ENCODE peak calls at places on chromosome 4, in four cellular contexts. R is CD8-positive, alpha-beta T cell; H is uterus; K is thoracic aorta. W is an unnamed sample. For H3K4me1, the result is how much of the 10 kb centered on the place peaks cover.

GRCh38 chr4:39928538-39928937 is 49.2 kb downstream of the PDS5A start:
- DNase-seq in K (no peak), R (no peak), H (no peak), W (no peak)

GRCh38 chr4:26141101-26141830 is 179.5 kb upstream of the RBPJ start:
- DNase-seq in H (no peak), R (no peak), K (no peak), W (peak)

GRCh38 chr4:156303708-156304107 is 350.0 kb upstream of the CTSO start:
- DNase-seq in R (no peak), H (no peak), K (no peak), W (no peak)

GRCh38 chr4:92170340-92170739 is 133.4 kb upstream of the GRID2 start:
- DNase-seq in K (no peak), H (no peak), R (no peak), W (no peak)

GRCh38 chr4:44071959-44072955 is 376.4 kb downstream of the KCTD8 start:
- DNase-seq in R (no peak), K (no peak), H (no peak), W (no peak)

GRCh38 chr4:71545168-71545567 is 206.3 kb downstream of the SLC4A4 start:
- DNase-seq in H (no peak), R (no peak), K (no peak), W (no peak)

GRCh38 chr4:177489847-177490246 is 47.6 kb upstream of the AGA start:
- DNase-seq in H (no peak), R (no peak), K (no peak), W (no peak)

GRCh38 chr4:1155314-1155713 is 17.1 kb downstream of the SPON2 start:
- DNase-seq in R (no peak), K (no peak), H (no peak), W (no peak)

GRCh38 chr4:121421594-121421993 is 40.8 kb upstream of the QRFPR start:
- DNase-seq in R (no peak), K (no peak), H (no peak), W (no peak)

GRCh38 chr4:65566473-65566872 is 103.8 kb downstream of the EPHA5 start:
- DNase-seq in R (no peak), H (no peak), K (no peak), W (no peak)

GRCh38 chr4:111943796-111944203 is 201.5 kb upstream of the FAM241A start:
- DNase-seq in H (peak), K (no peak), R (no peak), W (peak)

GRCh38 chr4:183072181-183072580 is 26.9 kb upstream of the WWC2 start:
- DNase-seq in K (no peak), H (no peak), R (no peak), W (no peak)

GRCh38 chr4:150348079-150348478 is 233.9 kb upstream of the MAB21L2 start:
- DNase-seq in H (no peak), R (no peak), K (no peak), W (no peak)

GRCh38 chr4:108849611-108850406 is 87.0 kb upstream of the ETNPPL start:
- DNase-seq in K (no peak), H (no peak), R (no peak), W (no peak)

GRCh38 chr4:84855774-84856173 is 110.7 kb downstream of the WDFY3 start:
- DNase-seq in H (no peak), K (no peak), R (no peak), W (peak)

GRCh38 chr4:8770518-8771257 is 101.0 kb downstream of the HMX1 start:
- DNase-seq in H (no peak), K (no peak), R (no peak), W (no peak)

GRCh38 chr4:156941940-156942548 is 29.6 kb downstream of the PDGFC start:
- DNase-seq in H (peak), K (no peak), R (no peak), W (peak)

GRCh38 chr4:150224896-150225591 is 146.8 kb downstream of the DCLK2 start:
- DNase-seq in H (no peak), R (no peak), K (no peak), W (no peak)

GRCh38 chr4:8349664-8350225 is 80.2 kb downstream of the HTRA3 start:
- DNase-seq in H (no peak), R (no peak), K (no peak), W (no peak)

GRCh38 chr4:15601862-15602261 is 53.3 kb downstream of the FBXL5 start:
- DNase-seq in K (no peak), R (no peak), H (no peak), W (no peak)

GRCh38 chr4:2930135-2930805 is 32.9 kb downstream of the NOP14 start:
- DNase-seq in H (peak), R (no peak), K (peak), W (no peak)

GRCh38 chr4:158161561-158162354 is 11.1 kb downstream of the GASK1B start:
- DNase-seq in H (peak), K (peak), R (no peak), W (peak)

GRCh38 chr4:23368081-23368697 is 521.7 kb downstream of the PPARGC1A start:
- DNase-seq in K (no peak), R (no peak), H (no peak), W (peak)

GRCh38 chr4:145619639-145619996 is 433 bp downstream of the MMAA start:
- DNase-seq in R (no peak), K (peak), H (peak), W (peak)

GRCh38 chr4:16914208-16914607 is 15.8 kb upstream of the LDB2 start:
- DNase-seq in H (no peak), R (no peak), K (no peak), W (peak)

GRCh38 chr4:16909245-16909644 is 10.8 kb upstream of the LDB2 start:
- DNase-seq in K (no peak), R (no peak), H (no peak), W (no peak)

GRCh38 chr4:16912896-16913295 is 14.5 kb upstream of the LDB2 start:
- DNase-seq in H (no peak), K (no peak), R (no peak), W (no peak)

GRCh38 chr4:16908377-16909021 is 10.1 kb upstream of the LDB2 start:
- DNase-seq in H (no peak), K (no peak), R (no peak), W (no peak)
- H3K4me1 ChIP-seq in H (under half), K (under half), R (under half), W (under half)

GRCh38 chr4:154254999-154255398 is 236.6 kb downstream of the DCHS2 start:
- DNase-seq in R (no peak), K (no peak), H (no peak), W (no peak)
- TF ChIP-seq CTCF in R (no peak), K (no peak), H (no peak), W (no peak)

DNA sequence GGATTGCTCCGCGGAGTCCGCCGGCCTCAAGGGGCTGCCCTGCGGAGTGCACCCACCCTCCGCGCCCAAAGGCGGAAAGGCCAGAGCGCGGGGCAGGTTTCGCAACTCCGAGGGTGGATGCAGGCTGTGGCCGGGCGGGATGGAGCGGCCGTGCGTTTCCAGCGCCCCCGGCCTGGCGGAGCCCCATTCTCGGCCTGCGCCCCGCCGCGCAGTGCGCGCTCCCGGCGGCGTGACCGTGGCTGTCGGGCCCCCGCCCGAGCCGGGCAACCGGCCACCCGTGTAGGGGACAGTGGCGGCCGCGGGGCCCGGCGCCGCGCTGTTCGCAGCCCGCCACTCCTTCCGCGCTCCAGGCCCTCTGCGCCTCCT is 331 bp downstream of the SETD7 start:
- DNase-seq in K (no peak), H (peak), R (no peak), W (peak)
- H3K4me1 ChIP-seq in K (under half), H (under half), R (under half), W (under half)

DNA sequence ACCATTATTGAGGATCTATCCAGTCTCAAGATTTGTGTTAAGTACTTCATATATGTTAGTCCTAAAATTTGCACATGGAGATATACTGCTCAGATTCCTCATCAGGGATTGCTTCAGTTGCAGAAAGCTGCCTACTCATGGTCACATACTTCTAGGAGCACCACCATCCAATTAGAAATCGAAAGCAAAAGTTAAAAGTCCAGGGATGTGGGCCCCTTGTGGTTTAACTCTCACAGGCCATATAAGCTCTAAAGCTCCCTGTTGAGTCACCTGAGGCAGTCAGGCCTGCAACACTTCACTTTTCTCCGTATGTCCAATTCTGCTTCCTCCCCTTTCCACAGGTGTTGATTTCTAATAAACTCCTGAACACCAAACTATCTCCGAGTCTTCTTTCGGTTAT is 84.2 kb downstream of the CNOT6L start:
- DNase-seq in H (no peak), K (no peak), R (no peak), W (no peak)
- TF ChIP-seq CTCF in H (no peak), K (no peak), R (no peak), W (no peak)

GRCh38 chr4:186250740-186251124 is 15.3 kb upstream of the F11 start:
- DNase-seq in K (no peak), R (no peak), H (no peak), W (no peak)
- H3K4me1 ChIP-seq in K (under half), R (under half), H (under half), W (under half)

DNA sequence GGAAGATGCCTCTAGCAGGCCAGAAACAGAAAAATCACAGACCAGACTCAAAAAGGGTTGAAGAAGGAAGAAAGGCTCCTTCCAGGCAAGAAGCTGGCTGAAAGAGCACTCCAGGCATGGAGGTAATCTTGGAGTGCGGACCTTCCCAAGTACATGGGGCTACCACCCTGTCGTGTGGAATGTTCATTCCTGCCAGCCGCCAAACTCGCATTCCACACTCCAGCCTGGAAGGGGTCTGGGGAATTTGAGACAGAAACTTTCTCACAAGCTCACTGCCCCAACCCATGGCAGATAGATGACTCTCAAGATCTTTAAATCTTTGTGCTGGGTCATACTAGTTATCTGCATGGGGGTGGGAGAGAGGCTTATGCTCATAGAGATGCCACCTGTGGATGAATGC is 1521.4 kb upstream of the AGA start:
- DNase-seq in H (no peak), K (no peak), R (no peak), W (no peak)
- TF ChIP-seq CTCF in H (no peak), K (no peak), R (no peak), W (no peak)

DNA sequence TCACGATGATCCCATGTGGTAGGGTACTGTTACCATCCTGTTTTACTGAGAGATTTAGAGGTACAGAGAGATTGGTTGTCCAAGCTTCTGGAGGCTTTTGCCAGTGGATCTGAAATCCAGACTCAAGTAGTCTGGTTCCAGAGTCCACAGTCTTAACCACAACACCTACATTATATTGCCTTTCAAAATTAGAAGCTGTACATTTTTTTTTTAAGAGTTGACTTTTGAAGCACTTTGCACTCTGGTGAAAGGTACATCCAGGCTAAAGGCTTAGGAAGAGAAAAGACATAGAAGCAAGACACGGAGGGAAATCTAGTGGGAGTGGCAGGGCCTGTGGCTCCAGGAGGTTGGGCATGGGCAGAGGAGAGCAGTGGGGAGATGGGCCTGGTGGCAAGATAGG is 122.1 kb downstream of the AFF1 start:
- DNase-seq in R (no peak), K (no peak), H (no peak), W (no peak)
- H3K4me1 ChIP-seq in R (under half), K (half or more), H (under half), W (under half)

GRCh38 chr4:10186228-10187214 is 69.9 kb upstream of the WDR1 start:
- DNase-seq in K (no peak), H (no peak), R (no peak), W (peak)
- TF ChIP-seq CTCF in K (no peak), H (no peak), R (no peak), W (no peak)